ENCODE peak calls at places on chromosomes 12 and 14, in seven cellular contexts. Z, T, A, N, X, R and G are unnamed samples.

GRCh38 chr14:85479306-85479705 is 50.6 kb upstream of the FLRT2 start:
- DNase-seq in Z (no peak), T (no peak), A (no peak), N (no peak), X (no peak), R (no peak), G (no peak)

GRCh38 chr12:60522684-60523083 is 926.9 kb downstream of the SLC16A7 start:
- DNase-seq in Z (no peak), T (no peak), A (no peak), N (no peak), X (no peak), R (no peak), G (no peak)

GRCh38 chr12:49109631-49110172 is 945 bp downstream of the LMBR1L start:
- DNase-seq in Z (no peak), T (no peak), A (no peak), N (no peak), X (no peak), R (no peak), G (no peak)

GRCh38 chr12:76533331-76533730 is 26.2 kb downstream of the OSBPL8 start:
- DNase-seq in Z (no peak), T (no peak), A (no peak), N (no peak), X (no peak), R (no peak), G (no peak)

GRCh38 chr14:94867931-94868597 is 98.2 kb upstream of the GSC start:
- DNase-seq in Z (no peak), T (no peak), A (no peak), N (peak; percentile 37), X (no peak), R (no peak), G (no peak)

GRCh38 chr14:54724123-54724522 is 157.2 kb downstream of the SAMD4A start:
- DNase-seq in Z (no peak), T (no peak), A (no peak), N (no peak), X (no peak), R (no peak), G (no peak)

GRCh38 chr12:25266522-25266921 is 15.8 kb upstream of the KRAS start:
- DNase-seq in Z (no peak), T (no peak), A (no peak), N (no peak), X (no peak), R (no peak), G (no peak)

GRCh38 chr14:89911018-89911919 is 43.3 kb downstream of the EFCAB11 start:
- DNase-seq in Z (no peak), T (peak; percentile 16), A (peak; percentile 59), N (peak; percentile 57), X (no peak), R (no peak), G (no peak)

GRCh38 chr12:46458500-46459106 is 86.0 kb upstream of the SLC38A2 start:
- DNase-seq in Z (no peak), T (no peak), A (no peak), N (no peak), X (no peak), R (no peak), G (no peak)

GRCh38 chr12:21921436-21921835 is 19.8 kb downstream of the ABCC9 start:
- DNase-seq in Z (no peak), T (no peak), A (no peak), N (no peak), X (no peak), R (no peak), G (no peak)

GRCh38 chr12:47900480-47901129 is 4.2 kb downstream of the VDR start:
- DNase-seq in Z (peak; percentile 41), T (peak; percentile 23), A (peak; percentile 60), N (peak; percentile 49), X (no peak), R (no peak), G (no peak)

GRCh38 chr14:56195727-56196126 is 77.5 kb downstream of the PELI2 start:
- DNase-seq in Z (no peak), T (no peak), A (no peak), N (no peak), X (no peak), R (no peak), G (peak; percentile 66)

GRCh38 chr14:53331247-53331646 is 178.1 kb upstream of the DDHD1 start:
- DNase-seq in Z (no peak), T (no peak), A (no peak), N (no peak), X (no peak), R (no peak), G (no peak)

GRCh38 chr14:78491015-78491414 is 320.8 kb downstream of the NRXN3 start:
- DNase-seq in Z (no peak), T (no peak), A (no peak), N (no peak), X (no peak), R (no peak), G (no peak)

DNA sequence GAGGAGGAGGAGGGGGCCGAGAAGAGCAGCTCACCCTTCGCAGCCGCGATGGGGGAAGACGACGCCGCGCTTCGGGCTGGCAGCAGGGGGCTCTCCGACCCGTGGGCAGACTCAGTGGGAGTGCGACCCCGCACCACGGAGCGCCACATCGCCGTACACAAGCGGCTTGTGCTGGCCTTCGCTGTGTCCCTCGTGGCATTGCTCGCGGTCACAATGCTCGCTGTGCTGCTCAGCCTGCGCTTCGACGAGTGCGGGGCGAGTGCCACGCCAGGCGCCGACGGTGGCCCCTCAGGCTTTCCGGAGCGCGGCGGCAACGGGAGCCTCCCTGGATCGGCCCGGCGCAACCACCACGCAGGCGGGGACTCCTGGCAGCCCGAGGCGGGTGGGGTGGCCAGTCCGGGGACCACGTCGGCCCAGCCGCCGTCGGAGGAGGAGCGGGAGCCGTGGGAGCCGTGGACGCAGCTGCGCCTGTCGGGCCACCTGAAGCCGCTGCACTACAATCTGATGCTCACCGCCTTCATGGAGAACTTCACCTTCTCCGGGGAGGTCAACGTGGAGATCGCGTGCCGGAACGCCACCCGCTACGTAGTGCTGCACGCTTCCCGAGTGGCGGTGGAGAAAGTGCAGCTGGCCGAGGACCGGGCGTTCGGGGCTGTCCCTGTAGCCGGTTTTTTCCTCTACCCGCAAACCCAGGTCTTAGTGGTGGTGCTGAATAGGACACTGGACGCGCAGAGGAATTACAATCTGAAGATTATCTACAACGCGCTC is 745 bp downstream of the TRHDE start:
- DNase-seq in Z (no peak), T (no peak), A (peak; percentile 46), N (peak; percentile 39), X (peak; percentile 44), R (no peak), G (peak; percentile 77)
- TF ChIP-seq CTCF in Z (no peak), T (no peak), A (no peak), N (peak; percentile 31), X (no peak), R (no peak), G (no peak)

GRCh38 chr14:45095143-45095542 is 11.2 kb downstream of the PRPF39 start:
- DNase-seq in Z (no peak), T (no peak), A (no peak), N (no peak), X (no peak), R (no peak), G (no peak)

GRCh38 chr14:45094275-45094674 is 10.4 kb downstream of the PRPF39 start:
- DNase-seq in Z (no peak), T (no peak), A (no peak), N (no peak), X (no peak), R (no peak), G (no peak)

GRCh38 chr14:45085004-45085403 is 1.1 kb downstream of the PRPF39 start:
- DNase-seq in Z (no peak), T (no peak), A (no peak), N (no peak), X (no peak), R (no peak), G (no peak)

GRCh38 chr14:45091696-45092095 is 7.8 kb downstream of the PRPF39 start:
- DNase-seq in Z (no peak), T (no peak), A (no peak), N (no peak), X (no peak), R (no peak), G (no peak)

DNA sequence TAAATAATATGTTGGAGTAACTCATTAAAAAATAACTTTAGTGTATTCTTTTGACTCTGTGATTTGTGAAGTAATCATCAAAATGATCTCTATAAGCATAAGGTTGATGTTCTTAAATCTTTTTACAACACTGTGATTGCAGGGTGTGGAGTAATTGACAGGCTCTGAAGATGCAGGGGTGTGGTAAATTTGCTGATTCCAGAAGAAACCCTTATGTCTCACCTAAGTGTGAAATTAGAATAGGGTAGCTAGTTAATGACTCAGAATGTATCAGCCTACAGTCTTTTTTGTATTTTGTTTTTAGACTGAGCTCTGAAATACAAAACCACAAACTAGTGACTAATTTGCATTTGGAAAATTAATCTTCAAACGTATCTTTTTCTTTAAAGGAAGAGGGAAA is 5.9 kb downstream of the PRPF39 start:
- DNase-seq in Z (no peak), T (no peak), A (no peak), N (no peak), X (no peak), R (no peak), G (no peak)
- H3K4me1 ChIP-seq in Z (peaks cover 24% of the 10 kb centered on the region), T (peaks cover 6% of the 10 kb centered on the region), A (no peaks in the 10 kb centered on the region), N (no peaks in the 10 kb centered on the region), X (peaks cover 3% of the 10 kb centered on the region), R (peaks cover 24% of the 10 kb centered on the region), G (peaks cover 4% of the 10 kb centered on the region)

GRCh38 chr12:51192284-51192671 is 19.3 kb upstream of the TFCP2 start:
- DNase-seq in Z (no peak), T (no peak), A (no peak), N (no peak), X (no peak), R (no peak), G (no peak)
- TF ChIP-seq CTCF in Z (no peak), T (no peak), A (no peak), N (peak; percentile 23), X (no peak), R (no peak), G (no peak)

GRCh38 chr14:93035917-93036651 is 79.6 kb downstream of the ITPK1 start:
- DNase-seq in Z (peak; percentile 85), T (no peak), A (no peak), N (no peak), X (peak; percentile 65), R (no peak), G (peak; percentile 82)
- H3K4me1 ChIP-seq in Z (peaks cover 80% of the 10 kb centered on the region), T (peaks cover 25% of the 10 kb centered on the region), A (peaks cover 19% of the 10 kb centered on the region), N (peaks cover 46% of the 10 kb centered on the region), X (peaks cover 20% of the 10 kb centered on the region), R (peaks cover 33% of the 10 kb centered on the region), G (peaks cover 52% of the 10 kb centered on the region)

GRCh38 chr14:92475451-92476187 is 38.0 kb upstream of the RIN3 start:
- DNase-seq in Z (peak; percentile 84), T (no peak), A (no peak), N (no peak), X (peak; percentile 50), R (peak; percentile 41), G (peak; percentile 77)
- TF ChIP-seq CTCF in Z (no peak), T (no peak), A (no peak), N (no peak), X (no peak), R (no peak), G (no peak)